ENCODE peak calls at places on chromosomes 5 and 9, in four cellular contexts. S is K562, P is GM12878, F is WTC11. A is an unnamed sample.

GRCh38 chr9:114606597-114607207 is 4.4 kb upstream of the TMEM268 start:
- DNase-seq in S (no peak), P (no peak), F (no peak), A (no peak)

GRCh38 chr5:174401793-174402192 is 322.6 kb upstream of the MSX2 start:
- DNase-seq in S (no peak), P (no peak), F (no peak), A (no peak)

GRCh38 chr5:159913048-159913447 is 3.2 kb upstream of the ADRA1B start:
- DNase-seq in S (no peak), P (no peak), F (no peak), A (no peak)

GRCh38 chr5:113212244-113212920 is 222.4 kb downstream of the TSSK1B start:
- DNase-seq in S (no peak), P (no peak), F (no peak), A (no peak)

GRCh38 chr9:2291980-2292704 is 277.0 kb downstream of the SMARCA2 start:
- DNase-seq in S (no peak), P (no peak), F (no peak), A (no peak)

GRCh38 chr5:151218177-151218576 is 5.7 kb downstream of the CCDC69 start:
- DNase-seq in S (no peak), P (no peak), F (no peak), A (no peak)

GRCh38 chr5:112800901-112801300 is 60.2 kb upstream of the SRP19 start:
- DNase-seq in S (no peak), P (no peak), F (no peak), A (no peak)

GRCh38 chr5:10441083-10441991 is at the start of gene ROPN1L:
- DNase-seq in S (peak), P (peak), F (peak), A (peak)

GRCh38 chr9:111648066-111648465 is 13.3 kb upstream of the GNG10 start:
- DNase-seq in S (no peak), P (no peak), F (no peak), A (no peak)

GRCh38 chr5:106097308-106097707 is 1573.4 kb downstream of the EFNA5 start:
- DNase-seq in S (no peak), P (no peak), F (no peak), A (no peak)

GRCh38 chr5:116153687-116154174 is 68.9 kb downstream of the COMMD10 start:
- DNase-seq in S (no peak), P (no peak), F (no peak), A (no peak)

GRCh38 chr5:132220476-132220875 is 7.2 kb downstream of the P4HA2 start:
- DNase-seq in S (no peak), P (no peak), F (no peak), A (no peak)

GRCh38 chr5:52811067-52811749 is 23.5 kb downstream of the ITGA1 start:
- DNase-seq in S (no peak), P (no peak), F (no peak), A (no peak)

GRCh38 chr5:75040973-75041372 is 11.4 kb downstream of the GCNT4 start:
- DNase-seq in S (no peak), P (no peak), F (no peak), A (no peak)

GRCh38 chr5:76468625-76469410 is 65.7 kb downstream of the IQGAP2 start:
- DNase-seq in S (no peak), P (no peak), F (no peak), A (no peak)

GRCh38 chr9:95075700-95076099 is 241.8 kb downstream of the FANCC start:
- DNase-seq in S (no peak), P (no peak), F (no peak), A (no peak)

DNA sequence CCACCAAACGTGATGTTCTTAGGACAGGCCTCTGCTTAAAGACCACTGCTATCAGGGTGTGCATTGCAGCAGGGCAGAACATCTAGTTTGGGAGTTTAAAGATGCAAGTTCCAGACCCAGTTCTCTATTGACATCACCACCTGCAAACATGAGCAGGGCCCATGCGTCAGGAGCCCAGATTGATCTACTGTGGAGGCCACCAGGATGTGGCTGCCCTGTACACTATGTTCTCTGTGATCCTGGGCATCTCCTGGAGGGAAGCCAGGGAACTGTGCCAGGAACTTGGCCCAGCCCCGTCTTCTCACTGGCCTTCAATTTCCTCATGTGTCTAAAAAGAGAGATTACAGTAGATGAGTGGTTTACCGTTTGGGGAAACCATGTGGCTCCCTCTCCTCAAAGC is 87.1 kb downstream of the PDE6A start:
- DNase-seq in S (no peak), P (no peak), F (no peak), A (no peak)
- TF ChIP-seq SP1 in S (no peak), P (no peak), F (no peak), A (no peak)

DNA sequence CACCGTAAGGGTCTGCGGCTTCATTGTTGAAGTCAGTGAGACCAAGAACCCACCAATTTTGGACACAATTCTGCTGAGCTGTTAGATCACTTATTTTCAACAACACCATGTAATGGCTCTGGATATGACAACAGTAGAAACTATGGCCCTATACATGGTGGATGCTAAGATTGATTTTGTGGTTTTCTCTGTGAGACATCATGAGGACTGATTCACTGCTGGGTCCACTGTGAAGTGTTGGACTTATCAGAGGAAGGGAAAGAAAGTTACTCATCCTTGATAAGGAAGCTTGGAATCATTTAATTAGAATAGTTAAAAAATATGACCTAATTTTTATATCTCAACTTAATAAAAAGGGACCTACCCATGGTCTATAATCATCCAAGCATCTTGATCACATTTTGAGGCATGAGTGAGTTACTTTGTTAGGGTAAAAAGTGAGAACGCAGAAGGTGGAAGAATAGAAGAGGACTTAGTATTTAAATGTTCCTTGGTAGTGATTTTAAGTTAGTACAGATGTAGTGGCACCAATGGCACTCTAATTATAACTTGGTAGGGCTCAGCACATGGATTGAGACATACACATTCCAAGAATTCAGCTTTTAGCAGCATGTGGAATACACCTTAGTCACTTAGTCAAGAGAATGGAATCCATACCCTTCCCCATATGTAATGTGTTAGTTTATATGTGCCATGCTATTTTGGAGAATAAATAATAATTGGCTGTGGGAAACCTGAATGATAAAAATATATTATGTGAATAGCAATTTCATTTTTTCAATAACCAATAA is 123.5 kb upstream of the CD180 start:
- DNase-seq in S (no peak), P (no peak), F (no peak), A (no peak)
- TF ChIP-seq USF2 in S (no peak), P (no peak), F (no peak), A (no peak)

DNA sequence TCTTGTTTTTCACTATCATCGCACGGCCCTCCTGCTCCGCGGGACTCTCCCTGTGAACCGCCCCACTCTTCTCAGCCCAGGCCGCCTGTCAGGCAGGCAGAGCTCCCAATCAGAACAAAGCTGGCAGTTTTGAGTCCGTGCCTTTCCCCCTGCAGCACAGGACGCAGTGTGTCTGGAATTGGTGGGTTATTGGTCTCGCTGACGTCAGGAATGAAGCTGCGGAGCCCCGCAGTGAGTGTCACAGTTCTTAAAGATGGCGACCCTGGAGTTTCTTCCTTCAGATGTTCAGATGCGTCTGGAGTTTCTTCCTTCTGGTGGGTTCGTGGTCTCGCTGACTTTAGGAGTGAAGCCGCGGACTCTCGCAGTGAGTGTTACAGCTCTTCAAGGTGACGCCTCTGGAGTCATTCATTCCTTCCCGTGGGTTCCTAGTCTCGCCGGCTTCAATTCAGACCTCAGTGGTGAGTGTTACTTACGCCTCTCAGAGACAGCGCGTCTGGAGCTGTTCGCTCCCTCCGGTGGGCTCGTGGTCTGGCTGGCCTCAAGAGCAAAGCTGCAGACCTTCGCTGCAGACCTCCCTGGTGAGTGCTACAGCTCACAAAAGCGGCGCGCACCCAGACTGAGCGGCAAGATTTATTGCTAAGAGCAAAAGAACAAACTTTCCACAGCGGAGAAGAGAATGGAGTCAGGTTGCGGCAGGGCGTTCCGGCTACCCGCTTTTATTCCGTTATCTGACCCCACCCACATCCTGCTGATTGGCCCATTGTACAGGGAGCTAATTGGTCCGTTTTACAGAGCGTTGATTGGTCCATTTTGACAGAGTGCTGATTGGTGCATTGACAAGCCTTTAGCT is 7.4 kb downstream of the ZDHHC11B start:
- DNase-seq in S (peak), P (no peak), F (no peak), A (no peak)
- TF ChIP-seq TCF7 in S (no peak), P (no peak), F (no peak), A (no peak)

DNA sequence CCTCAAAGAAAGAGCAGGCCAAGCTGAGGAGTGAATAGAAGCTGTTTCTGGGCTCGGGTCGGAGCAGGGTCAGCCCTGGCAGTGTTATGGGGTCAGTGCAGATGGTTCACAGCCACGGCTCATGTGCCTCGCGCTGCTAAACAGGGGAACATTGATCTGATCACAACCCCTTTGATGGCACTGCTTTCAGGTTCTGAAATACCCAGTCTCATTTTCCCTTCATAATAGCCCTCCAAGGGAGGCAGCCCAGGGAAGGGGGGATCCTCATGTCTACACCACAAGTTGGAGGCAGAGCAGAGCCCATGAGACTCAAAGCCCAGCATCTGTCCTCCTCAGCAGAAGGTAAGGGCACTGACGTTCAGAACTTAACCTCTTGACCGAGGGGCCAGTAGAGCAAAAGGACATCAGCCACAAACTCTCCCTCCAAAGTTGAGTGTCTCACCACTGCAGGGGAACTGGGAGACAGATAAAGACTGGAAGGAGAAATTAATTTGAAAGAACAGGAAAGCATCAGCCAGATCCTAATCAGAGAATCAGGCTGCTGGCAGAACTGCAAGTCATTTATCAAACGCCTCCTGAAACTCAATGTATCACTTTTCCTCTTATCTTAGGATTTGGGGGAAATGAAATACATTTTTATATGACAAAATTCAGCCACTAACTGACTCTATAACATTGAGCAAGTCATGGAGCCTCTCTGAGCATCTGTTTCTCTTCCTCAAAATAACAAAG is 110.6 kb downstream of the SH3TC2 start:
- DNase-seq in S (no peak), P (no peak), F (no peak), A (no peak)
- TF ChIP-seq SP1 in S (no peak), P (no peak), F (no peak), A (no peak)